ENCODE peak calls at places on chromosome 17, in seven cellular contexts. R is HCT116, X is PC-3, O is OCI-LY7, Z is GM23338, H is GM23248, T is neural progenitor cell. J is an unnamed sample.
A peak's percentile ranks its signal among the peaks of the same experiment; 100 is the strongest.

GRCh38 chr17:58344047-58344790 is 7.8 kb downstream of the SUPT4H1 start:
- DNase-seq in R (no peak), X (no peak), T (no peak), O (peak; percentile 95), H (no peak), Z (no peak), J (peak; percentile 99)

GRCh38 chr17:3003401-3004149 is 59.8 kb downstream of the OR1D5 start:
- DNase-seq in T (no peak), X (no peak), O (peak; percentile 93), R (no peak), H (no peak), Z (no peak), J (no peak)

GRCh38 chr17:17900615-17901520 is 64.1 kb upstream of the SREBF1 start:
- DNase-seq in O (no peak), Z (no peak), X (peak; percentile 97), H (peak; percentile 94), T (no peak), R (peak; percentile 78), J (no peak)

GRCh38 chr17:38704645-38705522 is at the start of gene MLLT6:
- DNase-seq in T (peak; percentile 91), O (peak; percentile 89), H (peak; percentile 91), Z (peak; percentile 89), X (peak; percentile 63), R (no peak), J (peak; percentile 82)

GRCh38 chr17:60747069-60747808 is 69.6 kb downstream of the BCAS3 start:
- DNase-seq in O (no peak), Z (peak; percentile 71), R (no peak), X (no peak), T (peak; percentile 65), H (no peak), J (no peak)

GRCh38 chr17:47278561-47278960 is 24.9 kb downstream of the ITGB3 start:
- DNase-seq in O (no peak), Z (no peak), X (no peak), H (no peak), R (no peak), T (no peak), J (peak; percentile 16)

GRCh38 chr17:40695874-40696472 is 7.6 kb downstream of the KRT24 start:
- DNase-seq in Z (no peak), T (no peak), O (no peak), H (no peak), R (no peak), X (peak; percentile 34), J (no peak)

GRCh38 chr17:40486513-40487370 is 14.7 kb downstream of the TNS4 start:
- DNase-seq in O (no peak), R (peak; percentile 37), T (no peak), H (peak; percentile 88), X (peak; percentile 64), Z (no peak), J (no peak)

GRCh38 chr17:60744355-60744958 is 66.8 kb downstream of the BCAS3 start:
- DNase-seq in R (no peak), H (peak; percentile 36), Z (no peak), T (no peak), X (peak; percentile 10), O (no peak), J (no peak)

GRCh38 chr17:81708739-81709185 is 3.3 kb upstream of the SLC25A10 start:
- DNase-seq in R (no peak), Z (no peak), O (no peak), T (no peak), X (no peak), H (no peak), J (no peak)

GRCh38 chr17:65994114-65994513 is 197.8 kb downstream of the CEP112 start:
- DNase-seq in R (no peak), X (no peak), H (no peak), T (no peak), O (no peak), Z (no peak), J (no peak)

GRCh38 chr17:68328676-68329075 is 37.4 kb downstream of the ARSG start:
- DNase-seq in R (no peak), H (no peak), T (no peak), Z (no peak), X (peak; percentile 73), O (no peak), J (no peak)
- TF ChIP-seq EZH2phosphoT487 in R (no peak), H (no peak), T (no peak), Z (no peak), X (no peak), O (no peak), J (no peak)

DNA sequence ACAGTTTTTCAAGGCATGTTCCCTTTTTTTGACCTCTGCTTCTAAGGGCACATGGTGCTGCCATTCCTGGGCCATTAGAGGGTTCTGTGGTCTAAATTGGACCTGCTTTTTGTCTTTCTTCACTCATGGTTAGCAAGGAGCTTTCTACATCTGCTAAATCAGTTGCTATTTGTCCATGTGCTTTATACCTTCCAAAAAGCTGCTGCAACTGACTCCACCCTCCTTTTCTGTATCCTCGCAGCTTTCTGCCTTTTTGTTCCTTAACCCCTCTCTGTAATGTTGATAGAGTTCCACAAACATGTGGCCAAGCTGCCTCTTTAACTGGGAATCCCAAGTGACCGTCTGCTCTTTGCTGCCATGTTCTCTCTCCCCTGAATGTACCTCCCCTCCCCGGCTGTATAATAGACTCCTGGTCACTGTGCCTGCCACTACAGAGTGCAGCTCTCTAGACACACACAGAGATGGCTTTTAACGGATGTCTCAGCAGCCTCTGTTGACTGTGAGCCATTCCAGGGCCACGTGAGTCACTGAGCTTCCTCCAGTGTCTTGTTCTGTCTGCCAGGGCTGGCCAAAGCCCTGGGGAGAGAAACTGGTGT is 57.4 kb upstream of the TEKT3 start:
- DNase-seq in O (no peak), T (no peak), X (peak; percentile 93), R (no peak), Z (no peak), H (peak; percentile 88), J (no peak)
- TF ChIP-seq EZH2phosphoT487 in O (no peak), T (no peak), X (no peak), R (no peak), Z (no peak), H (no peak), J (no peak)

DNA sequence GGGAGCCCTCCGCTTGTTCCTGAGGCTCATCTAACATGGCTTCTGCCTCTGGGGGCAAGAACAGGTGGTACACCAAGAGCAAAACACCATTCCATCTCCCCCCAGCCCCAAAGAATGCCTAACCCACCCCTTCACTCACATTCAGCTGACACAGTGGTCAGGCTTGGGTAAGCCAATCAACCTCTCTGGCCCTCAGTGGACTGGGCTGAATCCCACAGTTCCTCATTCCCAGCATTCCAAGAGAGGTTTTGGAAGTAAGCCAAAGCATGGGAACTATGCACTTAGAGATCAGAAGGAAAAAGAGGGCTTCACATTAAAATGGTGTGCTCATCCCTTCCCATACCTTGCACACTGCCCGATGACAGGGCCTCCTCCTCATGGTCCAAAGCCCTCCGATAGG is 7.8 kb downstream of the PIGS start:
- DNase-seq in R (no peak), Z (no peak), T (no peak), X (no peak), O (no peak), H (peak; percentile 13), J (no peak)
- TF ChIP-seq EZH2phosphoT487 in R (no peak), Z (no peak), T (no peak), X (no peak), O (no peak), H (no peak), J (no peak)

GRCh38 chr17:8628609-8629169 is 1.8 kb downstream of the MYH10 start:
- DNase-seq in Z (no peak), X (no peak), R (no peak), H (peak; percentile 18), O (no peak), T (no peak), J (no peak)
- TF ChIP-seq EZH2phosphoT487 in Z (no peak), X (no peak), R (no peak), H (no peak), O (no peak), T (no peak), J (no peak)

GRCh38 chr17:36863676-36864075 is 73.6 kb upstream of the LHX1 start:
- DNase-seq in O (no peak), R (no peak), Z (no peak), H (no peak), T (no peak), X (no peak), J (no peak)

GRCh38 chr17:36864230-36864629 is 73.0 kb upstream of the LHX1 start:
- DNase-seq in Z (no peak), H (no peak), R (no peak), O (no peak), T (no peak), X (no peak), J (no peak)

GRCh38 chr17:36861531-36861930 is 75.7 kb upstream of the LHX1 start:
- DNase-seq in R (no peak), H (no peak), X (no peak), T (no peak), Z (no peak), O (no peak), J (no peak)

GRCh38 chr17:36863131-36863530 is 74.1 kb upstream of the LHX1 start:
- DNase-seq in T (no peak), R (no peak), O (no peak), X (no peak), H (no peak), Z (no peak), J (no peak)

GRCh38 chr17:36862116-36862920 is 75.0 kb upstream of the LHX1 start:
- DNase-seq in O (no peak), H (no peak), T (no peak), Z (no peak), R (no peak), X (no peak), J (no peak)
- TF ChIP-seq EZH2phosphoT487 in O (no peak), H (no peak), T (no peak), Z (no peak), R (no peak), X (no peak), J (no peak)

GRCh38 chr17:1464186-1464585 is 8.2 kb upstream of the CRK start:
- DNase-seq in T (no peak), R (no peak), H (no peak), X (no peak), O (no peak), Z (no peak), J (no peak)

GRCh38 chr17:1467258-1467657 is 11.2 kb upstream of the CRK start:
- DNase-seq in X (no peak), O (no peak), H (no peak), Z (no peak), R (no peak), T (no peak), J (no peak)

GRCh38 chr17:1461193-1461944 is 5.3 kb upstream of the CRK start:
- DNase-seq in O (no peak), Z (peak; percentile 55), H (no peak), T (no peak), R (no peak), X (no peak), J (no peak)

GRCh38 chr17:1460233-1460632 is 4.2 kb upstream of the CRK start:
- DNase-seq in R (no peak), H (peak; percentile 67), Z (no peak), O (no peak), T (no peak), X (peak; percentile 66), J (no peak)

GRCh38 chr17:1462164-1463112 is 6.4 kb upstream of the CRK start:
- DNase-seq in X (no peak), Z (no peak), H (no peak), O (no peak), T (no peak), R (no peak), J (no peak)
- TF ChIP-seq EZH2phosphoT487 in X (no peak), Z (no peak), H (no peak), O (no peak), T (no peak), R (no peak), J (no peak)

GRCh38 chr17:8126306-8127066 is 2.6 kb upstream of the HES7 start:
- DNase-seq in Z (peak; percentile 69), H (peak; percentile 67), T (peak; percentile 81), R (no peak), X (peak; percentile 37), O (peak; percentile 65), J (peak; percentile 55)
- TF ChIP-seq EZH2phosphoT487 in Z (no peak), H (no peak), T (peak; percentile 27), R (no peak), X (no peak), O (no peak), J (no peak)